ENCODE peak calls at places on chromosome 20, in four cellular contexts. W, Z, Y and S are unnamed samples.

GRCh38 chr20:54431545-54431944 is 43.8 kb upstream of the DOK5 start:
- DNase-seq in W (no peak), Z (peak), Y (no peak), S (no peak)

GRCh38 chr20:289693-290080 is 863 bp downstream of the C20orf96 start:
- DNase-seq in W (no peak), Y (no peak), Z (no peak), S (no peak)

GRCh38 chr20:35008411-35009342 is 53.0 kb downstream of the MYH7B start:
- DNase-seq in Z (no peak), W (no peak), Y (no peak), S (no peak)

GRCh38 chr20:23528867-23529431 is 38.0 kb downstream of the CST8 start:
- DNase-seq in Z (no peak), Y (peak), W (no peak), S (no peak)

GRCh38 chr20:62694868-62695267 is 13.8 kb upstream of the NTSR1 start:
- DNase-seq in W (no peak), Z (no peak), Y (no peak), S (no peak)

GRCh38 chr20:62219992-62220665 is at the start of gene HRH3:
- DNase-seq in Y (no peak), W (no peak), Z (no peak), S (no peak)

GRCh38 chr20:62122659-62123449 is 579 bp downstream of the LSM14B start:
- DNase-seq in Z (no peak), W (peak), Y (no peak), S (no peak)

GRCh38 chr20:59141818-59142581 is 21.6 kb upstream of the ZNF831 start:
- DNase-seq in Z (no peak), Y (no peak), W (no peak), S (no peak)

GRCh38 chr20:10954137-10954840 is 280.5 kb upstream of the JAG1 start:
- DNase-seq in Y (peak), Z (no peak), W (no peak), S (no peak)

GRCh38 chr20:63706027-63706695 is 1.6 kb downstream of the ARFRP1 start:
- DNase-seq in W (no peak), Y (no peak), Z (no peak), S (no peak)